ENCODE peak calls at places on chromosomes 12 and 14, in five cellular contexts. X is fibroblast of lung, R is left lung, F is neuronal stem cell, A is IMR-90. V is an unnamed sample.

GRCh38 chr12:113238309-113238708 is 17.0 kb downstream of the TPCN1 start:
- DNase-seq in X (no peak), R (no peak), F (no peak), A (no peak), V (no peak)

GRCh38 chr14:97380539-97380941 is 583.4 kb downstream of the VRK1 start:
- DNase-seq in X (no peak), R (no peak), F (no peak), A (no peak), V (no peak)

GRCh38 chr14:74140374-74140850 is 55.7 kb downstream of the LIN52 start:
- DNase-seq in X (no peak), R (no peak), F (peak), A (no peak), V (peak)

GRCh38 chr12:114794049-114794558 is 110.1 kb upstream of the TBX3 start:
- DNase-seq in X (no peak), R (no peak), F (no peak), A (no peak), V (no peak)

GRCh38 chr14:50821471-50822464 is 9.2 kb downstream of the NIN start:
- DNase-seq in X (no peak), R (peak), F (no peak), A (no peak), V (no peak)

GRCh38 chr12:26226629-26227375 is 31.4 kb downstream of the SSPN start:
- DNase-seq in X (peak), R (peak), F (peak), A (no peak), V (peak)

GRCh38 chr14:63933701-63934100 is 80.9 kb downstream of the SYNE2 start:
- DNase-seq in X (no peak), R (no peak), F (peak), A (no peak), V (no peak)

GRCh38 chr12:95118138-95118787 is 44.8 kb upstream of the NR2C1 start:
- DNase-seq in X (peak), R (no peak), F (no peak), A (peak), V (peak)

GRCh38 chr12:51270847-51271518 is 768 bp upstream of the SMAGP start:
- DNase-seq in X (peak), R (no peak), F (no peak), A (peak), V (peak)

GRCh38 chr12:1801285-1801975 is 18.9 kb upstream of the LRTM2 start:
- DNase-seq in X (peak), R (peak), F (no peak), A (peak), V (no peak)

GRCh38 chr14:58751788-58752187 is 114.0 kb downstream of the DACT1 start:
- DNase-seq in X (no peak), R (no peak), F (no peak), A (no peak), V (no peak)

GRCh38 chr14:64394973-64395633 is 7.0 kb downstream of the MTHFD1 start:
- DNase-seq in X (no peak), R (no peak), F (no peak), A (no peak), V (no peak)

GRCh38 chr14:74652541-74652940 is 40.5 kb upstream of the LTBP2 start:
- DNase-seq in X (no peak), R (no peak), F (no peak), A (no peak), V (no peak)

GRCh38 chr14:51283402-51283825 is 43.4 kb downstream of the TMX1 start:
- DNase-seq in X (peak), R (no peak), F (peak), A (peak), V (peak)

GRCh38 chr12:111218499-111218898 is 150.4 kb downstream of the PHETA1 start:
- DNase-seq in X (no peak), R (no peak), F (no peak), A (no peak), V (no peak)

GRCh38 chr12:122326597-122326996 is 60.3 kb upstream of the VPS33A start:
- DNase-seq in X (peak), R (no peak), F (no peak), A (no peak), V (no peak)

GRCh38 chr14:29462772-29463171 is 464.9 kb downstream of the PRKD1 start:
- DNase-seq in X (no peak), R (no peak), F (no peak), A (no peak), V (no peak)

GRCh38 chr12:67441736-67442346 is 172.7 kb downstream of the CAND1 start:
- DNase-seq in X (peak), R (peak), F (peak), A (peak), V (peak)

GRCh38 chr12:2691001-2691339 is 103.8 kb upstream of the FKBP4 start:
- DNase-seq in X (peak), R (no peak), F (peak), A (peak), V (no peak)

GRCh38 chr14:79510659-79511058 is 700.6 kb downstream of the DIO2 start:
- DNase-seq in X (peak), R (no peak), F (no peak), A (peak), V (peak)

GRCh38 chr14:65359503-65359902 is 53.0 kb upstream of the FUT8 start:
- DNase-seq in X (peak), R (no peak), F (no peak), A (peak), V (peak)

GRCh38 chr12:117603316-117604113 is 242.1 kb upstream of the NOS1 start:
- DNase-seq in X (no peak), R (no peak), F (no peak), A (no peak), V (no peak)

GRCh38 chr12:94211011-94211410 is 62.6 kb downstream of the PLXNC1 start:
- DNase-seq in X (no peak), R (no peak), F (no peak), A (no peak), V (no peak)

GRCh38 chr12:77924703-77925102 is 94.0 kb downstream of the NAV3 start:
- DNase-seq in X (peak), R (no peak), F (no peak), A (peak), V (peak)

GRCh38 chr14:104864267-104865068 is 600 bp upstream of the CEP170B start:
- DNase-seq in X (no peak), R (peak), F (peak), A (no peak), V (peak)

GRCh38 chr12:52360663-52361271 is 6.5 kb downstream of the KRT85 start:
- DNase-seq in X (no peak), R (no peak), F (no peak), A (no peak), V (no peak)

GRCh38 chr12:53465679-53466078 is 13.8 kb downstream of the PCBP2 start:
- DNase-seq in X (no peak), R (no peak), F (no peak), A (no peak), V (no peak)

GRCh38 chr12:53466640-53467039 is 14.7 kb downstream of the PCBP2 start:
- DNase-seq in X (no peak), R (no peak), F (no peak), A (no peak), V (no peak)

GRCh38 chr12:53467880-53468279 is 16.0 kb downstream of the PCBP2 start:
- DNase-seq in X (no peak), R (no peak), F (no peak), A (no peak), V (no peak)

GRCh38 chr12:53467082-53467481 is 15.2 kb downstream of the PCBP2 start:
- DNase-seq in X (no peak), R (no peak), F (no peak), A (no peak), V (no peak)

GRCh38 chr12:53468286-53468685 is 16.4 kb downstream of the PCBP2 start:
- DNase-seq in X (no peak), R (no peak), F (no peak), A (no peak), V (no peak)
- H3K27ac ChIP-seq in X (no peak), R (no peak), F (no peak), A (no peak), V (no peak)

DNA sequence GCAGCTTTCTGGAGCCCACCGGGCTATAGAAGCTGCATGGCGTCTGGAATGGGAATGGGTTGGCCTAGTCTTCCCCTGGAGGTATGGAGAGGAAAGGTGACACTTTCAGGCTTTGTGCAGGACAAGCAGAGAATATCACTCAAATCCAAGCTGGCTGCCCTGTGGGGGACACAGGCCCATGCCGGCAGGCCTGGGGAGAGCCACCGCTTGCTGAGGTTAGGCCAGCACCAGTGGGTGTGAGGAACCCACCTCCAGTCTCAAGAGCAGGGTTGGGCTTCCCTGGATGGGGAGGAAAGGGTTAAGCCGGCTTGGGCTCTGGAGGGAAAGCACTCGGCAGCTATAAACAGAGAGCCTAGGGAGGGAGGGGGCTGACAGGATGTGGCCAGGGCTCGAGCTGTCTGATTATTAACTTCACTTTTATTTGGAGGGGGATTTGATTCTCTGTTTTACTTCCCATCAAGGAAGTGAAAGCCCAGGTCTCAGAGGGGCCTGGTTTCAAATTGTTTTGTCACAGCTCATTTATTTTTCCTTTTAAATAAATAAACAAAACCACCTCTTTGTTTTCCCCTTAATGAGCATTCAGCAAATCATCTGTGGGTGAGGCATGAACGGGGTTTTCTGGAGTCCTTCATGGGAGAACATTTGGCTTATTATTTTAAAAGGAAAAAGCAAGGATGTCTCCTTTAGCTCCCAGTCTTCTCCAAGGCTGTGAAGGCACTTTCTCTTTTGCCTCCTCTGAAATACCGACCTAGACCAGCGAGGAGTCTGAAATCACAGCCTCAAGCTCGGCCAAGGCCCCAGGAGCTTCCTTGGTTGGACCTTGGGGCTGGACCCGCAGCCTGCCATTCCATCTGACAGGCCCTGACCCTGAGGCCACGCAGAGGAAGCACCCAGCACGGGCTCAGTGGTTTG is 21.8 kb upstream of the ZFP36L1 start:
- DNase-seq in X (peak), R (no peak), F (no peak), A (peak), V (peak)
- H3K4me3 ChIP-seq in X (peak), R (peak), F (peak), A (peak), V (peak)

GRCh38 chr14:94486883-94487282 is 10.9 kb upstream of the SERPINA9 start:
- DNase-seq in X (no peak), R (no peak), F (no peak), A (no peak), V (no peak)
- H3K27ac ChIP-seq in X (no peak), R (no peak), F (no peak), A (no peak), V (no peak)

GRCh38 chr12:33437598-33437997 is 2.0 kb downstream of the SYT10 start:
- DNase-seq in X (no peak), R (no peak), F (no peak), A (no peak), V (no peak)

GRCh38 chr12:33440477-33440876 is 858 bp upstream of the SYT10 start:
- DNase-seq in X (no peak), R (peak), F (no peak), A (no peak), V (no peak)

GRCh38 chr12:33438025-33438772 is 1.4 kb downstream of the SYT10 start:
- DNase-seq in X (no peak), R (peak), F (peak), A (no peak), V (no peak)

GRCh38 chr12:33439587-33440011 is at the start of gene SYT10:
- DNase-seq in X (peak), R (peak), F (peak), A (no peak), V (peak)

GRCh38 chr12:33438890-33439586 is 581 bp downstream of the SYT10 start:
- DNase-seq in X (peak), R (peak), F (peak), A (no peak), V (peak)
- H3K4me3 ChIP-seq in X (peak), R (peak), F (peak), A (peak), V (peak)

GRCh38 chr14:24258548-24259265 is 4.3 kb downstream of the TGM1 start:
- DNase-seq in X (no peak), R (no peak), F (no peak), A (no peak), V (no peak)

GRCh38 chr14:24258119-24258518 is 4.9 kb downstream of the TGM1 start:
- DNase-seq in X (no peak), R (no peak), F (no peak), A (no peak), V (no peak)

GRCh38 chr14:24255931-24256696 is 6.9 kb downstream of the TGM1 start:
- DNase-seq in X (no peak), R (no peak), F (no peak), A (no peak), V (no peak)

GRCh38 chr14:24255438-24255837 is 7.5 kb downstream of the TGM1 start:
- DNase-seq in X (no peak), R (no peak), F (no peak), A (no peak), V (no peak)

DNA sequence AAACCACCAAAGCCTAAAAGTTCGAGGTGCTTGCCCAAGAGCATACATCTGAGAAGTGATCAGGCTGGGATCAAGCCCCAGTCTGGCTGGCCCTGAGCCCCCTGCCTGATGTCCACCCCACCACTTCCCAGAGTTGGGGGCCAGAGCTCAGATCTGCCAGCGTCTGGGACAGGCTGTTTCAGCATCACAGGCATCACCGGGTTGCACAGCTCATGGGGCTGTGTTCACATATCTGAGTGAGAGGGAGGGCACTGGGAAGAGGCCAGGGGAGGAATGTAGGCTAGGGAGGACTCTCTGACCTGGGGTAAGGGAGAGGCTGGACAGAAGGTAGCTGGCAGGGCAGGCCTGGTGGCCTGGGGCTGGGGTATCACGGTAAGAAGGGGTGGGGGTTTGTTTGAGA is 6.0 kb downstream of the TGM1 start:
- DNase-seq in X (no peak), R (no peak), F (no peak), A (no peak), V (no peak)
- H3K27ac ChIP-seq in X (no peak), R (no peak), F (no peak), A (no peak), V (no peak)

GRCh38 chr12:72267974-72268373 is 4.2 kb upstream of the TRHDE start:
- DNase-seq in X (peak), R (no peak), F (no peak), A (peak), V (peak)
- H3K4me3 ChIP-seq in X (no peak), R (no peak), F (no peak), A (no peak), V (no peak)

GRCh38 chr12:21334100-21334499 is 617 bp downstream of the SLCO1A2 start:
- DNase-seq in X (no peak), R (no peak), F (no peak), A (no peak), V (no peak)
- H3K27ac ChIP-seq in X (no peak), R (no peak), F (no peak), A (no peak), V (no peak)